ENCODE peak calls at places on chromosome 4, in eight cellular contexts. T is choroid plexus epithelial cell; Z is CD8-positive, alpha-beta T cell; I is smooth muscle cell of the brain vasculature; F is heart right ventricle; H is cardiac muscle cell; E is left ventricle myocardium superior; D is cardiac septum. C is an unnamed sample.

GRCh38 chr4:128916832-128917231 is 107.3 kb downstream of the JADE1 start:
- DNase-seq in H (no peak), F (no peak), E (no peak), T (no peak), Z (no peak), D (no peak), I (no peak), C (no peak)

GRCh38 chr4:10157478-10158354 is 41.1 kb upstream of the WDR1 start:
- DNase-seq in F (no peak), H (peak), I (peak), T (peak), E (peak), Z (no peak), D (no peak), C (peak)

GRCh38 chr4:132642196-132642817 is 506.8 kb upstream of the PCDH10 start:
- DNase-seq in T (peak), D (no peak), E (no peak), H (peak), I (peak), Z (no peak), F (no peak), C (no peak)

GRCh38 chr4:10753326-10753725 is 68.8 kb upstream of the CLNK start:
- DNase-seq in E (no peak), F (no peak), D (no peak), H (no peak), T (peak), Z (no peak), I (no peak), C (no peak)

GRCh38 chr4:99405433-99406115 is 29.6 kb downstream of the ADH7 start:
- DNase-seq in D (no peak), Z (peak), T (peak), H (peak), F (peak), E (peak), I (peak), C (peak)

GRCh38 chr4:153798436-153798835 is 9.6 kb upstream of the SFRP2 start:
- DNase-seq in E (no peak), H (no peak), Z (no peak), I (no peak), T (no peak), F (no peak), D (no peak), C (no peak)

GRCh38 chr4:122503214-122503613 is 46.7 kb upstream of the IL2 start:
- DNase-seq in E (no peak), F (no peak), I (no peak), Z (no peak), H (no peak), D (no peak), T (no peak), C (no peak)

GRCh38 chr4:869776-870175 is 43.8 kb upstream of the CPLX1 start:
- DNase-seq in E (no peak), I (no peak), F (no peak), T (no peak), H (no peak), Z (no peak), D (no peak), C (no peak)

GRCh38 chr4:141899541-141899940 is 263.2 kb downstream of the IL15 start:
- DNase-seq in E (no peak), D (no peak), F (no peak), I (no peak), H (no peak), T (no peak), Z (no peak), C (no peak)

GRCh38 chr4:2276581-2277325 is 14.8 kb upstream of the MXD4 start:
- DNase-seq in H (no peak), I (no peak), Z (no peak), T (no peak), F (no peak), E (no peak), D (no peak), C (no peak)

GRCh38 chr4:10731162-10731561 is 46.6 kb upstream of the CLNK start:
- DNase-seq in H (no peak), I (no peak), F (no peak), E (no peak), Z (no peak), D (no peak), T (no peak), C (no peak)

GRCh38 chr4:179880756-179881155 is 2362.4 kb upstream of the TENM3 start:
- DNase-seq in H (no peak), D (no peak), T (no peak), I (no peak), F (no peak), E (no peak), Z (no peak), C (no peak)

GRCh38 chr4:38009421-38009820 is 49.2 kb downstream of the PTTG2 start:
- DNase-seq in T (no peak), Z (no peak), F (no peak), D (no peak), H (no peak), I (no peak), E (no peak), C (no peak)

GRCh38 chr4:184416913-184417734 is 57.2 kb downstream of the IRF2 start:
- DNase-seq in Z (peak), H (no peak), F (no peak), T (peak), I (no peak), D (no peak), E (no peak), C (peak)

GRCh38 chr4:127400736-127401346 is 231.9 kb upstream of the INTU start:
- DNase-seq in I (peak), Z (no peak), E (peak), D (no peak), T (peak), F (peak), H (peak), C (no peak)

GRCh38 chr4:142554412-142554811 is 291.7 kb downstream of the INPP4B start:
- DNase-seq in D (no peak), E (no peak), F (no peak), I (no peak), H (no peak), T (no peak), Z (no peak), C (no peak)

GRCh38 chr4:3716876-3717235 is 49.3 kb upstream of the ADRA2C start:
- DNase-seq in E (no peak), Z (no peak), T (no peak), D (no peak), I (no peak), F (no peak), H (no peak), C (no peak)

GRCh38 chr4:112951362-112951962 is 98.0 kb upstream of the ANK2 start:
- DNase-seq in H (peak), I (no peak), T (peak), Z (no peak), F (no peak), D (no peak), E (no peak), C (no peak)

GRCh38 chr4:48813984-48814383 is 16.9 kb upstream of the OCIAD1 start:
- DNase-seq in E (no peak), D (no peak), Z (no peak), I (no peak), F (no peak), T (no peak), H (no peak), C (no peak)

GRCh38 chr4:70746179-70746839 is 24.5 kb downstream of the RUFY3 start:
- DNase-seq in H (no peak), F (no peak), T (peak), D (no peak), Z (no peak), I (no peak), E (no peak), C (no peak)

GRCh38 chr4:4302416-4302815 is 12.4 kb downstream of the ZBTB49 start:
- DNase-seq in T (no peak), F (no peak), I (no peak), E (no peak), H (peak), Z (no peak), D (no peak), C (no peak)

GRCh38 chr4:141486375-141486997 is 149.9 kb upstream of the IL15 start:
- DNase-seq in E (no peak), I (peak), T (peak), F (no peak), H (no peak), Z (no peak), D (no peak), C (no peak)

GRCh38 chr4:164215113-164215741 is 538.7 kb upstream of the SMIM31 start:
- DNase-seq in I (no peak), T (no peak), Z (no peak), E (no peak), H (no peak), F (no peak), D (no peak), C (no peak)

GRCh38 chr4:85669204-85669603 is 194.3 kb downstream of the ARHGAP24 start:
- DNase-seq in I (no peak), F (no peak), Z (no peak), H (no peak), D (no peak), E (no peak), T (no peak), C (no peak)

GRCh38 chr4:153929651-153930050 is 140.8 kb upstream of the SFRP2 start:
- DNase-seq in H (no peak), Z (no peak), D (no peak), T (no peak), I (no peak), E (no peak), F (no peak), C (no peak)

GRCh38 chr4:84691170-84691691 is 108.3 kb downstream of the CDS1 start:
- DNase-seq in Z (no peak), D (no peak), H (no peak), E (no peak), F (no peak), T (peak), I (peak), C (no peak)

GRCh38 chr4:169971456-169972015 is 54.7 kb downstream of the MFAP3L start:
- DNase-seq in I (no peak), F (no peak), E (no peak), D (no peak), T (no peak), Z (no peak), H (no peak), C (no peak)

GRCh38 chr4:54525602-54526001 is 132.2 kb upstream of the KIT start:
- DNase-seq in I (no peak), E (no peak), F (no peak), T (peak), Z (no peak), H (no peak), D (no peak), C (no peak)

GRCh38 chr4:24857996-24858395 is 54.8 kb downstream of the CCDC149 start:
- DNase-seq in H (peak), T (peak), E (no peak), F (no peak), Z (no peak), D (no peak), I (peak), C (no peak)

GRCh38 chr4:113052379-113052951 is 3.0 kb downstream of the ANK2 start:
- DNase-seq in T (peak), D (no peak), H (no peak), F (no peak), I (no peak), Z (no peak), E (no peak), C (no peak)

GRCh38 chr4:164779811-164780216 is 25.9 kb downstream of the SMIM31 start:
- DNase-seq in D (no peak), E (no peak), Z (no peak), F (no peak), I (peak), H (peak), T (peak), C (peak)

GRCh38 chr4:76748649-76749048 is 149.3 kb downstream of the SOWAHB start:
- DNase-seq in E (no peak), H (no peak), F (no peak), T (peak), Z (no peak), D (no peak), I (no peak), C (peak)

GRCh38 chr4:72440404-72440803 is 128.6 kb downstream of the ADAMTS3 start:
- DNase-seq in I (no peak), F (no peak), D (no peak), E (no peak), H (no peak), Z (no peak), T (no peak), C (no peak)

GRCh38 chr4:37475776-37476175 is 210.4 kb downstream of the RELL1 start:
- DNase-seq in D (no peak), F (no peak), I (no peak), T (no peak), Z (no peak), H (no peak), E (no peak), C (no peak)

GRCh38 chr4:43776371-43776770 is 672.2 kb downstream of the KCTD8 start:
- DNase-seq in T (peak), E (no peak), F (no peak), I (no peak), H (no peak), Z (no peak), D (no peak), C (no peak)

GRCh38 chr4:73055241-73055897 is 14.1 kb downstream of the COX18 start:
- DNase-seq in D (no peak), Z (no peak), H (no peak), F (no peak), I (no peak), E (no peak), T (no peak), C (no peak)

GRCh38 chr4:180314972-180315371 is 1928.2 kb upstream of the TENM3 start:
- DNase-seq in H (no peak), E (no peak), I (no peak), F (no peak), T (no peak), Z (no peak), D (no peak), C (no peak)

GRCh38 chr4:175790067-175790466 is 22.0 kb downstream of the GPM6A start:
- DNase-seq in Z (no peak), I (no peak), H (no peak), F (no peak), T (no peak), D (no peak), E (no peak), C (no peak)

GRCh38 chr4:18203936-18204335 is 182.4 kb upstream of the LCORL start:
- DNase-seq in H (no peak), I (no peak), F (no peak), Z (no peak), E (no peak), T (no peak), D (no peak), C (no peak)